ENCODE peak calls at places on chromosomes 7 and 10, in five cellular contexts. I is adrenal gland, S is transverse colon, U is HCT116, Y is H54. J is an unnamed sample.

GRCh38 chr10:87657370-87657769 is 2.3 kb upstream of the PAPSS2 start:
- DNase-seq in I (peak), S (no peak), U (no peak), Y (peak), J (no peak)

GRCh38 chr7:127119517-127119916 is 133.2 kb downstream of the GRM8 start:
- DNase-seq in I (no peak), S (no peak), U (no peak), Y (no peak), J (no peak)

GRCh38 chr7:92633211-92633906 is 43.2 kb upstream of the FAM133B start:
- DNase-seq in I (peak), S (no peak), U (peak), Y (no peak), J (peak)

GRCh38 chr10:47013469-47014169 is 102.4 kb downstream of the PTPN20 start:
- DNase-seq in I (no peak), S (no peak), U (no peak), Y (no peak), J (no peak)

GRCh38 chr7:14936530-14936929 is 34.0 kb upstream of the DGKB start:
- DNase-seq in I (no peak), S (peak), U (no peak), Y (no peak), J (no peak)

GRCh38 chr7:17069146-17069545 is 187.4 kb upstream of the AGR3 start:
- DNase-seq in I (no peak), S (no peak), U (no peak), Y (no peak), J (no peak)

GRCh38 chr10:78236416-78237015 is 202.9 kb downstream of the RPS24 start:
- DNase-seq in I (no peak), S (no peak), U (no peak), Y (no peak), J (no peak)

GRCh38 chr10:6148908-6149307 is 53.8 kb upstream of the PFKFB3 start:
- DNase-seq in I (no peak), S (no peak), U (no peak), Y (no peak), J (no peak)

GRCh38 chr7:46775020-46775419 is 806.9 kb downstream of the TNS3 start:
- DNase-seq in I (no peak), S (no peak), U (no peak), Y (no peak), J (no peak)

GRCh38 chr10:28991326-28991725 is 297.5 kb upstream of the LYZL1 start:
- DNase-seq in I (no peak), S (no peak), U (peak), Y (peak), J (no peak)

GRCh38 chr7:91285966-91286365 is 21.7 kb downstream of the FZD1 start:
- DNase-seq in I (no peak), S (no peak), U (no peak), Y (no peak), J (no peak)

GRCh38 chr10:86583983-86584382 is 62.4 kb upstream of the WAPL start:
- DNase-seq in I (no peak), S (no peak), U (no peak), Y (no peak), J (no peak)

GRCh38 chr10:78465456-78465855 is 431.8 kb downstream of the RPS24 start:
- DNase-seq in I (no peak), S (no peak), U (no peak), Y (no peak), J (no peak)

GRCh38 chr10:132055616-132056015 is 10.1 kb upstream of the JAKMIP3 start:
- DNase-seq in I (no peak), S (no peak), U (no peak), Y (no peak), J (no peak)

GRCh38 chr10:124706462-124706857 is 37.7 kb downstream of the FAM53B start:
- DNase-seq in I (no peak), S (no peak), U (no peak), Y (no peak), J (peak)

GRCh38 chr10:124704428-124704805 is 39.8 kb downstream of the FAM53B start:
- DNase-seq in I (no peak), S (no peak), U (no peak), Y (no peak), J (no peak)

GRCh38 chr10:124703778-124704427 is 40.3 kb downstream of the FAM53B start:
- DNase-seq in I (peak), S (no peak), U (no peak), Y (no peak), J (no peak)

GRCh38 chr10:124705817-124706461 is 38.2 kb downstream of the FAM53B start:
- DNase-seq in I (no peak), S (no peak), U (no peak), Y (no peak), J (peak)

DNA sequence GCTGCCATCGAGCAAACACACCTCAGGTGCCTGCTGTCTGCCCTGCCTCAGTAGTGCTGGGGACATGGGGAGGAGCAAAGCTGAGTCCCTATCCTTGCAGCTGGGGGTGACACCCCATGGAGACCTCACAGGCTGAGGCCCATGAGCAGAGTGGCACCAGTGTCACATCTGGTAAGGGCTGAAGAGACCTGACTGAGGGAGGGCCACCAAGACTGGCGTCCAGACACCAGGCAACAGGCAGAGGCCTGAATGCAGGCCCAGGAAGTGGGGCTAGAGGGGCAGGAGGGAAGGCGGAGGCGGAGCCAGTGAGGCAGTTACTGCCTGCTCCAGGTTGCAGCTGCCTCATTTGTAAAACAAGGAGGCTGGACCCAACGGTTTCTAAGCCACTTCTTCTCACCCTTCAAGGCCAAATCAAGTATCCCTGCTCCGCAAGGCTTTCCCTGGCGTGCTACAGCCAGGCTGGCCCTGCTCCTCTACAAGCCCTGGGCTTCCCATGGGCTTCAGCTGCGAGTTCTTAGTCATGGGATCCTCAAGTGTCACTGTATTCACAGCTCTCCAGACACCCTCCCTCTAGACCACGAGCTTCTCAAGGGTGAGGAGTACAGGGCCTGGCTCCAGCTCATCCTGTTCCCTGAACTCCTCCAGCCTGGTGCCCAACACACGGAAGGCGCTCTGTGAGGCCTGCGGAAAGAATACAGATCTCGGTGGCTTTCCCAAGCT is 39.0 kb downstream of the FAM53B start:
- DNase-seq in I (no peak), S (no peak), U (no peak), Y (no peak), J (no peak)
- TF ChIP-seq POLR2A in I (no peak), S (no peak), U (no peak), Y (no peak), J (no peak)

DNA sequence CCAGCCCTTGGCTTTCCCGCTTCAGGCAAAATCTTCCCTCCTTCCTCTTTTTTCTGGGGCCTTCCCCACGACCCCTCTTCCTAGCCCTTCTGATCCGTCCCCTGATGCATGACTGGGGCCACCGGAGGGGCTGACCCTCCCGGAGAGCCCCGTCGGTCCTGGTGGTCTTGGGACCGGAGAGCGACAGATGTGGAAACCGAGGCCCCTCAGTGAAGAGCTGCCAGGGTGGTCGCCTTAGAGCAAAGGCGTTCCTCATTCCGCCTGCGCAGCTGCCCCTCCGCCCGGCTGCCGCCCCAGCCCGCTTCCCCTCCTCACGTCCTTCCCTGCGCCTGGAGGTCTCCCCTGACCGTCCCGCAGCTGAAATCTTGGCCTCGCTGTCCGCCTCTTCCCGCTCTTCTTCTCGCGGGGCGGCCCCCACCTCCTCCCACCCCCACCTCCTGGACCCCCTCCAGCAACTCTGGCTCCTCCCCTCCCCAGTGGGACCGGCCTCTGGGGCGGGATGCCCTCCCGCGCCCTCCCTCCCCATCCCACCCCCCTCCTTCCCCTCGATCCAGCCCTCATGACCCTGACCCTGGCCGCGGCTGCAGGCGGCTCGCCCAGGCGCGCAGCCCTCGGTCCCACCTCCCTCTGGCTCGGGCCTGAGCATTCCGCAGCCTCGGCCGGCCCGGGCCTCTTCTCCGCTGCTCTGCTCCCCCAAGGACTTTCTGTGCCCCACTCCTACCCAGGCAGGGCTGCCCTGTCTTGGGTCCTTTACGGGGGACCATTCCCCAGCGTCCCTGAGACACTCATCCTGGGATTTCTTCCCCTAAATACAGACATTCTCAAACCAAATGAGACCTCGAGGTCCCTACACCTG is at the start of gene RARRES2:
- DNase-seq in I (peak), S (peak), U (no peak), Y (no peak), J (no peak)
- TF ChIP-seq POLR2A in I (no peak), S (no peak), U (no peak), Y (no peak), J (no peak)

GRCh38 chr7:106659369-106659962 is 1.5 kb downstream of the CCDC71L start:
- DNase-seq in I (no peak), S (no peak), U (no peak), Y (no peak), J (no peak)

GRCh38 chr7:106660862-106661720 is at the start of gene CCDC71L:
- DNase-seq in I (peak), S (peak), U (peak), Y (peak), J (peak)

GRCh38 chr7:106658504-106659368 is 2.2 kb downstream of the CCDC71L start:
- DNase-seq in I (no peak), S (no peak), U (no peak), Y (no peak), J (peak)

GRCh38 chr7:106657085-106657991 is 3.6 kb downstream of the CCDC71L start:
- DNase-seq in I (no peak), S (no peak), U (no peak), Y (no peak), J (peak)

DNA sequence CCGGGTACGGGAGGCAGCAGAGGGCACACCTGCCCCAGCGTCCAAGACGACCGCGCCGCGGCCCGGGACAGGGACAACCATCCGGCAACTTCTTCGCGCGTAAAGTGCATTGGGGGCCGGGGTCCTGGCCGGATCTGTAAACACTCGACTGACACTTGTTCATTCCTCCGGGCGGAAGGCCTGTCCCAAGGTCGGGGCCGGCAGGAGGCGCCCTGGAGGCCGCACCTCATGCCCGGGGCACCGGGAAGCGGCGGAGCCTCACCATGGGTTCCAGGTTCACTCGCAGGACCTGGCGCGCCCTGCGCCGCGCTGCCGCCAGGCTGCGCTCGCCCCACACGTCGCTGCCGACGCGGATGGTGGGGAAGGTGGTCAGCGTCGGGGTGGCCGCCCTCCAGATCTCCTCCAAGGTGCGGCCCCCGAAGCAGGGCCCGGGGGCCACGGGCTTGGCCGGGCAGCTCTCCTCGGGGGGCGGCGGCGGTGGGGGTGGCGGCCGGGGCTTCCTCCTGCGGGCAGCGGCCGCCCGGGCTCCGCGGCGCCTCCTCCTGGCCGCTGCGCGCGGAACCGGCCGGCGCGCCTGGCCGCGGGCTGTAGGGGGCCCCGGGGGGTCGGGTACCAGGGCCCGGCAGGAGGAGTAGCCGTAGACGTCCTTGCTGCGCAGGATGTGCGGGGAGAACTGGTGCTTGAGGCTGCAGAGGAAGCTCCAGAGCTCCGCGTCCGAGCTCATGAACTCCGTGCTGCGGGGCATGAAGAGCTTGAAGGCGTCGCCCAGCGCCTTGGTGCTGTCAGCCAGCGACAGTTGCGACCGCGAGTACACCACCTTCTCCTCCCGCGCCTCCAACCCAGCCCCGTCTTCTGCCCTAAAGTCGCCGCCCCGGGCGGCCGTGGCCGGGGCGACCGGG is 746 bp downstream of the CCDC71L start:
- DNase-seq in I (peak), S (peak), U (peak), Y (peak), J (peak)
- TF ChIP-seq POLR2A in I (peak), S (peak), U (peak), Y (no peak), J (no peak)

DNA sequence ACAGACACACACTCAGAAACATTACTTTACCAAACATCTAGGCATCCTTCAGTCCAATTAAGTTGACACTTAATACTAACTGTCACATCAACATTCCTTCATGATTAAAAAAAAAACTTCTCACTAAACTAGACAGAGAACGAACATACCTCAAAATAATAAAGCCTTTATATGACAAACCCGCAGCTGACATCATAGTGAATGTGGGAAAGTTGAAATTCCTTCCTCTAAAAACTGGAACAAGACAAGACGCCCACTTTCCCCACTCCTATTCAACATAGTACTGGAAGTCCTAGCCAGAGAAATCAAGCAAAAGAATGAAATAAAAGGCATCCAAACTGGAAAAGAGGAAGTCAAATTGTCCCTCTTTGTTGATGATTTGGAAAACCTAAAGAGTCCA is 96.9 kb upstream of the PPP1R9A start:
- DNase-seq in I (no peak), S (no peak), U (no peak), Y (no peak), J (no peak)
- TF ChIP-seq POLR2A in I (no peak), S (no peak), U (no peak), Y (no peak), J (no peak)

GRCh38 chr7:30268666-30269065 is 15.7 kb upstream of the ZNRF2 start:
- DNase-seq in I (no peak), S (no peak), U (no peak), Y (no peak), J (no peak)

GRCh38 chr7:30263090-30263710 is 21.2 kb upstream of the ZNRF2 start:
- DNase-seq in I (no peak), S (no peak), U (no peak), Y (no peak), J (no peak)

GRCh38 chr7:30269398-30269964 is 14.9 kb upstream of the ZNRF2 start:
- DNase-seq in I (no peak), S (no peak), U (no peak), Y (no peak), J (no peak)

GRCh38 chr7:30264052-30264451 is 20.3 kb upstream of the ZNRF2 start:
- DNase-seq in I (no peak), S (no peak), U (no peak), Y (no peak), J (no peak)

DNA sequence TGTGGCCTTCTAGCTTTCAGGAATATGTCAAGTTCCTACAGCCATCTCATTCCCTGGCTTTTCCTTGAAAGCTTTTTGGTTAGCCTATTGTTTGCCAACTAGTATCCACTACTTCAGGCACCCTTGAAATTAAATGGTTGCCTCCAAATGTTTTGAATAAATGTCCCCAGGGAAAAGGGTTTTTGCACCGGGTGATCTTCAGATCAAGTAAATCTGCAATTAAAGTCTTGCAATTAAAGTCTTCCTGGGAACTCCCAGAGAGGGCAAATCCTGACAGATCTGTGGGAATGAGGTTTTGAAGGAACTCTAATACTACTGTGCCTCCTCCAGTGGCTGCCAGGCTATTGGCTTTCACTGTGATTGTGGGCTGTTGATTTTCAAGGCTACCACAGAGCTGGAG is 17.7 kb upstream of the ZNRF2 start:
- DNase-seq in I (no peak), S (no peak), U (no peak), Y (no peak), J (no peak)
- TF ChIP-seq POLR2A in I (no peak), S (no peak), U (no peak), Y (no peak), J (no peak)

J was measured in erythroblast.